ENCODE peak calls at places on chromosome 6, in ten cellular contexts. I is CD4-positive, CD25-positive, alpha-beta regulatory T cell; B is caudate nucleus; U is NCI-H2081; O is T-helper 2 cell; R is stimulated activated CD4-positive, alpha-beta T cell treated with anti-CD3 and anti-CD28 coated beads, Interleukin-4, amount 100 ng/mL, for 1 hour; X is astrocyte of the hippocampus; J is GF-D8; Q is pancreas; Z is activated CD8-positive, alpha-beta memory T cell treated with anti-CD3 and anti-CD28 coated beads, Interleukin-2, amount 50 U/mL, for 4 hours. E is an unnamed sample.
A peak's percentile ranks its signal among the peaks of the same experiment; 100 is the strongest.

GRCh38 chr6:132962936-132963579 is 148.7 kb downstream of the RPS12 start:
- DNase-seq in I (peak; percentile 64), B (no peak), U (peak; percentile 81), O (no peak), R (peak; percentile 57), X (peak; percentile 74), J (no peak), Q (peak; percentile 39), Z (peak; percentile 35), E (peak; percentile 63)

GRCh38 chr6:7262037-7262461 is 51.0 kb downstream of the SSR1 start:
- DNase-seq in I (no peak), B (no peak), U (peak; percentile 14), O (no peak), R (no peak), X (no peak), J (no peak), Q (peak; percentile 49), Z (no peak), E (no peak)

GRCh38 chr6:9516207-9516606 is 898.7 kb downstream of the TFAP2A start:
- DNase-seq in I (no peak), B (no peak), U (peak; percentile 9), O (no peak), R (no peak), X (peak; percentile 82), J (no peak), Q (no peak), Z (no peak), E (no peak)

GRCh38 chr6:25342784-25343183 is 63.6 kb downstream of the CARMIL1 start:
- DNase-seq in I (no peak), B (no peak), U (no peak), O (no peak), R (no peak), X (no peak), J (peak; percentile 29), Q (no peak), Z (no peak), E (no peak)

GRCh38 chr6:43929511-43929910 is 159.5 kb downstream of the VEGFA start:
- DNase-seq in I (no peak), B (no peak), U (no peak), O (no peak), R (no peak), X (no peak), J (no peak), Q (no peak), Z (no peak), E (no peak)

GRCh38 chr6:163120223-163120622 is 294.3 kb upstream of the QKI start:
- DNase-seq in I (no peak), B (no peak), U (no peak), O (no peak), R (no peak), X (no peak), J (no peak), Q (no peak), Z (no peak), E (no peak)

GRCh38 chr6:3696525-3696924 is 55.0 kb downstream of the PXDC1 start:
- DNase-seq in I (no peak), B (no peak), U (no peak), O (no peak), R (no peak), X (peak; percentile 44), J (no peak), Q (no peak), Z (no peak), E (no peak)

GRCh38 chr6:39225543-39225942 is 3.7 kb downstream of the KCNK5 start:
- DNase-seq in I (no peak), B (no peak), U (no peak), O (no peak), R (no peak), X (no peak), J (no peak), Q (no peak), Z (no peak), E (no peak)

GRCh38 chr6:53154794-53155193 is 6.2 kb upstream of the GCM1 start:
- DNase-seq in I (no peak), B (no peak), U (no peak), O (no peak), R (no peak), X (no peak), J (no peak), Q (no peak), Z (no peak), E (no peak)

GRCh38 chr6:111481836-111482235 is 1.2 kb downstream of the REV3L start:
- DNase-seq in I (no peak), B (no peak), U (no peak), O (no peak), R (no peak), X (no peak), J (no peak), Q (no peak), Z (no peak), E (no peak)

GRCh38 chr6:69780585-69781178 is 16.1 kb downstream of the LMBRD1 start:
- DNase-seq in I (no peak), B (no peak), U (no peak), O (no peak), R (no peak), X (no peak), J (no peak), Q (peak; percentile 35), Z (no peak), E (no peak)

GRCh38 chr6:56101141-56101553 is 146.2 kb downstream of the COL21A1 start:
- DNase-seq in I (no peak), B (no peak), U (no peak), O (no peak), R (no peak), X (peak; percentile 90), J (peak; percentile 78), Q (no peak), Z (no peak), E (no peak)

GRCh38 chr6:20168668-20169633 is 43.3 kb downstream of the MBOAT1 start:
- DNase-seq in I (no peak), B (no peak), U (no peak), O (no peak), R (no peak), X (no peak), J (peak; percentile 59), Q (no peak), Z (no peak), E (no peak)

GRCh38 chr6:139834232-139834631 is 459.8 kb upstream of the CITED2 start:
- DNase-seq in I (no peak), B (no peak), U (no peak), O (no peak), R (no peak), X (no peak), J (no peak), Q (no peak), Z (no peak), E (no peak)

GRCh38 chr6:161850572-161850971 is 576.7 kb upstream of the AGPAT4 start:
- DNase-seq in I (no peak), B (no peak), U (no peak), O (no peak), R (no peak), X (peak; percentile 78), J (no peak), Q (no peak), Z (no peak), E (no peak)

GRCh38 chr6:114024746-114025145 is 53.8 kb upstream of the HDAC2 start:
- DNase-seq in I (no peak), B (no peak), U (no peak), O (no peak), R (no peak), X (no peak), J (no peak), Q (no peak), Z (no peak), E (no peak)

GRCh38 chr6:159074866-159075265 is 30.1 kb upstream of the TAGAP start:
- DNase-seq in I (no peak), B (no peak), U (no peak), O (no peak), R (no peak), X (no peak), J (no peak), Q (no peak), Z (no peak), E (no peak)

GRCh38 chr6:31203345-31203979 is 33.0 kb upstream of the POU5F1 start:
- DNase-seq in I (peak; percentile 80), B (no peak), U (peak; percentile 81), O (no peak), R (peak; percentile 59), X (no peak), J (peak; percentile 85), Q (no peak), Z (peak; percentile 51), E (no peak)

GRCh38 chr6:139590206-139590605 is 215.8 kb upstream of the CITED2 start:
- DNase-seq in I (no peak), B (no peak), U (peak; percentile 35), O (no peak), R (no peak), X (no peak), J (no peak), Q (peak; percentile 91), Z (no peak), E (no peak)

GRCh38 chr6:34736838-34737237 is 20.5 kb upstream of the SNRPC start:
- DNase-seq in I (no peak), B (no peak), U (no peak), O (no peak), R (no peak), X (no peak), J (no peak), Q (no peak), Z (no peak), E (no peak)

GRCh38 chr6:39080246-39080875 is 31.8 kb downstream of the GLP1R start:
- DNase-seq in I (no peak), B (no peak), U (no peak), O (no peak), R (no peak), X (no peak), J (no peak), Q (no peak), Z (no peak), E (no peak)

GRCh38 chr6:166751051-166751595 is 124.1 kb upstream of the RPS6KA2 start:
- DNase-seq in I (no peak), B (no peak), U (no peak), O (no peak), R (no peak), X (peak; percentile 42), J (peak; percentile 66), Q (no peak), Z (peak; percentile 24), E (no peak)

GRCh38 chr6:31636698-31637596 is 15.5 kb downstream of the BAG6 start:
- DNase-seq in I (no peak), B (no peak), U (no peak), O (no peak), R (no peak), X (no peak), J (no peak), Q (no peak), Z (no peak), E (no peak)

E was measured in naive thymus-derived CD8-positive, alpha-beta T cell.